ENCODE peak calls at places on chromosomes 1 and 21, in six cellular contexts. E is 8988T; H is effector CD4-positive, alpha-beta T cell; V is posterior cingulate gyrus; N is progenitor cell of endocrine pancreas; J is GM12865. D is an unnamed sample.
A peak's percentile ranks its signal among the peaks of the same experiment; 100 is the strongest.

GRCh38 chr1:212242288-212242984 is 42.8 kb upstream of the PPP2R5A start:
- DNase-seq in E (no peak), H (no peak), V (no peak), N (no peak), J (no peak), D (no peak)

GRCh38 chr1:237705462-237705861 is 185.3 kb downstream of the ZP4 start:
- DNase-seq in E (no peak), H (no peak), V (no peak), N (no peak), J (no peak), D (no peak)

GRCh38 chr1:246837418-246838117 is 94.2 kb downstream of the AHCTF1 start:
- DNase-seq in E (no peak), H (no peak), V (no peak), N (no peak), J (peak; percentile 37), D (no peak)

GRCh38 chr1:39395357-39395831 is 96.0 kb upstream of the BMP8A start:
- DNase-seq in E (no peak), H (no peak), V (no peak), N (no peak), J (no peak), D (no peak)

GRCh38 chr1:155113450-155113985 is 14.2 kb upstream of the EFNA1 start:
- DNase-seq in E (no peak), H (no peak), V (no peak), N (no peak), J (peak; percentile 33), D (no peak)

GRCh38 chr21:34775793-34776192 is 107.0 kb downstream of the CLIC6 start:
- DNase-seq in E (no peak), H (no peak), V (no peak), N (no peak), J (no peak), D (no peak)

GRCh38 chr1:33260435-33260980 is 4.2 kb downstream of the ZNF362 start:
- DNase-seq in E (no peak), H (no peak), V (no peak), N (no peak), J (peak; percentile 44), D (no peak)

GRCh38 chr1:235635938-235636663 is 13.5 kb downstream of the GNG4 start:
- DNase-seq in E (no peak), H (no peak), V (no peak), N (no peak), J (no peak), D (no peak)

GRCh38 chr1:160413716-160414115 is 13.4 kb downstream of the VANGL2 start:
- DNase-seq in E (no peak), H (no peak), V (no peak), N (no peak), J (no peak), D (no peak)

GRCh38 chr1:228365321-228366061 is 41.1 kb downstream of the TRIM11 start:
- DNase-seq in E (peak; percentile 28), H (no peak), V (no peak), N (no peak), J (no peak), D (peak; percentile 13)

GRCh38 chr1:186494832-186495271 is 33.9 kb upstream of the PDC start:
- DNase-seq in E (no peak), H (no peak), V (no peak), N (no peak), J (peak; percentile 38), D (no peak)

GRCh38 chr1:109078317-109078716 is 2.5 kb upstream of the TAF13 start:
- DNase-seq in E (no peak), H (no peak), V (no peak), N (no peak), J (no peak), D (no peak)